ENCODE peak calls at places on chromosomes 12 and 14, in four cellular contexts. One of them, this sample, is unnamed.

GRCh38 chr12:47776471-47777143 is 3.6 kb downstream of the SLC48A1 start:
- DNase-seq in GM12878: no peak
- DNase-seq in neural crest cell: no peak
- DNase-seq in endothelial cell: no peak
- DNase-seq in this sample: no peak

GRCh38 chr12:120369476-120370342 is 745 bp upstream of the MSI1 start:
- DNase-seq in GM12878: no peak
- DNase-seq in neural crest cell: no peak
- DNase-seq in endothelial cell: no peak
- DNase-seq in this sample: no peak

GRCh38 chr12:23098110-23099049 is 473.4 kb downstream of the ETNK1 start:
- DNase-seq in GM12878: no peak
- DNase-seq in neural crest cell: no peak
- DNase-seq in endothelial cell: no peak
- DNase-seq in this sample: no peak

GRCh38 chr14:76985021-76985420 is 43.5 kb downstream of the IRF2BPL start:
- DNase-seq in GM12878: no peak
- DNase-seq in neural crest cell: peak
- DNase-seq in endothelial cell: no peak
- DNase-seq in this sample: no peak

GRCh38 chr14:104678901-104679705 is 10.3 kb upstream of the INF2 start:
- DNase-seq in GM12878: no peak
- DNase-seq in neural crest cell: no peak
- DNase-seq in endothelial cell: no peak
- DNase-seq in this sample: no peak

GRCh38 chr12:64625243-64626077 is 15.2 kb downstream of the RASSF3 start:
- DNase-seq in GM12878: peak
- DNase-seq in neural crest cell: no peak
- DNase-seq in endothelial cell: peak
- DNase-seq in this sample: no peak

GRCh38 chr14:28577711-28578131 is 188.9 kb upstream of the FOXG1 start:
- DNase-seq in GM12878: no peak
- DNase-seq in neural crest cell: no peak
- DNase-seq in endothelial cell: no peak
- DNase-seq in this sample: no peak

GRCh38 chr14:94691658-94692029 is 78.3 kb downstream of the GSC start:
- DNase-seq in GM12878: no peak
- DNase-seq in neural crest cell: no peak
- DNase-seq in endothelial cell: no peak
- DNase-seq in this sample: no peak

GRCh38 chr12:84994436-84994835 is 41.6 kb downstream of the TSPAN19 start:
- DNase-seq in GM12878: no peak
- DNase-seq in neural crest cell: no peak
- DNase-seq in endothelial cell: no peak
- DNase-seq in this sample: no peak

GRCh38 chr14:79510659-79511058 is 700.6 kb downstream of the DIO2 start:
- DNase-seq in GM12878: no peak
- DNase-seq in neural crest cell: no peak
- DNase-seq in endothelial cell: no peak
- DNase-seq in this sample: no peak

GRCh38 chr12:105419606-105420005 is 89.1 kb downstream of the C12orf75 start:
- DNase-seq in GM12878: no peak
- DNase-seq in neural crest cell: no peak
- DNase-seq in endothelial cell: no peak
- DNase-seq in this sample: no peak

GRCh38 chr12:45732250-45732649 is 2.7 kb downstream of the ARID2 start:
- DNase-seq in GM12878: no peak
- DNase-seq in neural crest cell: no peak
- DNase-seq in endothelial cell: no peak
- DNase-seq in this sample: no peak

GRCh38 chr12:15581006-15581405 is 208.2 kb downstream of the EPS8 start:
- DNase-seq in GM12878: no peak
- DNase-seq in neural crest cell: no peak
- DNase-seq in endothelial cell: no peak
- DNase-seq in this sample: no peak

GRCh38 chr12:47652491-47653234 is 53.2 kb downstream of the RPAP3 start:
- DNase-seq in GM12878: no peak
- DNase-seq in neural crest cell: no peak
- DNase-seq in endothelial cell: no peak
- DNase-seq in this sample: no peak

GRCh38 chr12:53596920-53597363 is 29.2 kb downstream of the ATF7 start:
- DNase-seq in GM12878: no peak
- DNase-seq in neural crest cell: no peak
- DNase-seq in endothelial cell: no peak
- DNase-seq in this sample: no peak

GRCh38 chr12:96236221-96236822 is 42.1 kb downstream of the ELK3 start:
- DNase-seq in GM12878: no peak
- DNase-seq in neural crest cell: no peak
- DNase-seq in endothelial cell: no peak
- DNase-seq in this sample: no peak

GRCh38 chr14:77872152-77872551 is 72.2 kb downstream of the ADCK1 start:
- DNase-seq in GM12878: no peak
- DNase-seq in neural crest cell: no peak
- DNase-seq in endothelial cell: no peak
- DNase-seq in this sample: no peak

GRCh38 chr14:35331605-35332516 is 39.7 kb downstream of the PSMA6 start:
- DNase-seq in GM12878: no peak
- DNase-seq in neural crest cell: no peak
- DNase-seq in endothelial cell: no peak
- DNase-seq in this sample: no peak

GRCh38 chr14:65169351-65169750 is 67.0 kb upstream of the MAX start:
- DNase-seq in GM12878: peak
- DNase-seq in neural crest cell: no peak
- DNase-seq in endothelial cell: no peak
- DNase-seq in this sample: no peak

GRCh38 chr12:95070378-95070777 is 3.0 kb downstream of the NR2C1 start:
- DNase-seq in GM12878: no peak
- DNase-seq in neural crest cell: no peak
- DNase-seq in endothelial cell: no peak
- DNase-seq in this sample: no peak

GRCh38 chr14:102675396-102675795 is 82.9 kb downstream of the RCOR1 start:
- DNase-seq in GM12878: no peak
- DNase-seq in neural crest cell: no peak
- DNase-seq in endothelial cell: no peak
- DNase-seq in this sample: no peak

GRCh38 chr12:63915105-63915830 is 70.8 kb downstream of the SRGAP1 start:
- DNase-seq in GM12878: no peak
- DNase-seq in neural crest cell: no peak
- DNase-seq in endothelial cell: no peak
- DNase-seq in this sample: no peak

GRCh38 chr12:77572371-77572770 is 258.3 kb upstream of the NAV3 start:
- DNase-seq in GM12878: no peak
- DNase-seq in neural crest cell: no peak
- DNase-seq in endothelial cell: no peak
- DNase-seq in this sample: no peak

GRCh38 chr12:117063162-117063911 is 35.9 kb downstream of the TESC start:
- DNase-seq in GM12878: peak
- DNase-seq in neural crest cell: no peak
- DNase-seq in endothelial cell: no peak
- DNase-seq in this sample: no peak

GRCh38 chr12:92208613-92209121 is 63.0 kb upstream of the BTG1 start:
- DNase-seq in GM12878: peak
- DNase-seq in neural crest cell: no peak
- DNase-seq in endothelial cell: no peak
- DNase-seq in this sample: no peak

GRCh38 chr14:54691525-54692260 is 124.8 kb downstream of the SAMD4A start:
- DNase-seq in GM12878: no peak
- DNase-seq in neural crest cell: peak
- DNase-seq in endothelial cell: peak
- DNase-seq in this sample: peak

GRCh38 chr12:89395712-89396111 is 43.4 kb upstream of the DUSP6 start:
- DNase-seq in GM12878: no peak
- DNase-seq in neural crest cell: no peak
- DNase-seq in endothelial cell: no peak
- DNase-seq in this sample: no peak

GRCh38 chr14:100155049-100155621 is 4.3 kb downstream of the DEGS2 start:
- DNase-seq in GM12878: no peak
- DNase-seq in neural crest cell: peak
- DNase-seq in endothelial cell: peak
- DNase-seq in this sample: peak

GRCh38 chr12:14961466-14962155 is at the start of gene ARHGDIB:
- DNase-seq in GM12878: peak
- DNase-seq in neural crest cell: no peak
- DNase-seq in endothelial cell: no peak
- DNase-seq in this sample: no peak

GRCh38 chr14:51395361-51395849 is 155.4 kb downstream of the TMX1 start:
- DNase-seq in GM12878: no peak
- DNase-seq in neural crest cell: peak
- DNase-seq in endothelial cell: peak
- DNase-seq in this sample: peak

GRCh38 chr14:78847801-78848200 is 677.6 kb downstream of the NRXN3 start:
- DNase-seq in GM12878: no peak
- DNase-seq in neural crest cell: no peak
- DNase-seq in endothelial cell: no peak
- DNase-seq in this sample: no peak

GRCh38 chr12:113591480-113591971 is 119.9 kb upstream of the LHX5 start:
- DNase-seq in GM12878: no peak
- DNase-seq in neural crest cell: no peak
- DNase-seq in endothelial cell: peak
- DNase-seq in this sample: peak

GRCh38 chr12:93198086-93198485 is 179.6 kb upstream of the NUDT4 start:
- DNase-seq in GM12878: no peak
- DNase-seq in neural crest cell: no peak
- DNase-seq in endothelial cell: no peak
- DNase-seq in this sample: no peak

GRCh38 chr14:105136401-105137322 is 31.9 kb downstream of the JAG2 start:
- DNase-seq in GM12878: no peak
- DNase-seq in neural crest cell: no peak
- DNase-seq in endothelial cell: no peak
- DNase-seq in this sample: no peak

GRCh38 chr12:42809226-42809625 is 219.7 kb upstream of the PRICKLE1 start:
- DNase-seq in GM12878: no peak
- DNase-seq in neural crest cell: no peak
- DNase-seq in endothelial cell: no peak
- DNase-seq in this sample: no peak

DNA sequence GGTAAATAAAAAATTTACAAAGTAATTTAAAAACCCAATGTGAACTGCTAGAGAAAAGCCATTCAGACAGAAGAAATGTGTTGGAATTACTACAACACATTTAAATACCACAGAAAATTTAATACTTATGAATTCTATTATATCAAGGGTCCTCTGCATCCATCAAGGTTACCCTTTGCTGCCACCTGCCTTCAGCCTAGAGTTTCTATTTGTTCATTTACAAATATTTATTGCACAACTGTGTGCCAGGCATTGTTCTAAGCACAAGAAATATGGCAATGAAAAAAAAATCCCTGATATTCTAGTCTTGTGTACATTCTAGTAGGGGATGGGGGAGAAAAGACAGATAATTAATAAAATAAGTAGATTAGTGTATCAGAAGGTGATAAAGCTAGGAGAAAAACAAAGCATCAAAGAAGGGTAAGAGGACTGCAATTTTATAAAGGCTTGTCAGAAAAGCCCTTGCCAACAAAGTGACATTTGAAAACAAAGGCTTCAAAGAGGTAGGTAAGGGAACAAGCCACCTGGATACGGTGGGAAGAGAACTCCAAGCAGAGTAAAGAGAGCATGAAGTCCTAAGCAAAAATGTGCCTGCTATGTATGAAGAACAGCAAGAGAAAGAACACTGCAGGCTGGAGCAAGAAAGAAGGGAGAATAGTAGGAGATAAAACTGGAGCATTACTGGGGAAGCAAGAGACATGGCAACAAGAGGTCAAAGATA is 59.1 kb upstream of the SLC6A13 start:
- DNase-seq in GM12878: no peak
- DNase-seq in neural crest cell: no peak
- DNase-seq in endothelial cell: no peak
- DNase-seq in this sample: no peak
- TF ChIP-seq CTCF in GM12878: no peak
- TF ChIP-seq CTCF in neural crest cell: peak
- TF ChIP-seq CTCF in endothelial cell: no peak
- TF ChIP-seq CTCF in this sample: no peak

GRCh38 chr14:97177635-97178034 is 380.5 kb downstream of the VRK1 start:
- DNase-seq in GM12878: peak
- DNase-seq in neural crest cell: no peak
- DNase-seq in endothelial cell: peak
- DNase-seq in this sample: no peak

GRCh38 chr14:97178781-97179180 is 381.6 kb downstream of the VRK1 start:
- DNase-seq in GM12878: no peak
- DNase-seq in neural crest cell: no peak
- DNase-seq in endothelial cell: no peak
- DNase-seq in this sample: no peak

GRCh38 chr14:97179573-97179972 is 382.4 kb downstream of the VRK1 start:
- DNase-seq in GM12878: no peak
- DNase-seq in neural crest cell: no peak
- DNase-seq in endothelial cell: no peak
- DNase-seq in this sample: no peak

GRCh38 chr14:97180304-97181200 is 383.4 kb downstream of the VRK1 start:
- DNase-seq in GM12878: no peak
- DNase-seq in neural crest cell: no peak
- DNase-seq in endothelial cell: no peak
- DNase-seq in this sample: no peak

DNA sequence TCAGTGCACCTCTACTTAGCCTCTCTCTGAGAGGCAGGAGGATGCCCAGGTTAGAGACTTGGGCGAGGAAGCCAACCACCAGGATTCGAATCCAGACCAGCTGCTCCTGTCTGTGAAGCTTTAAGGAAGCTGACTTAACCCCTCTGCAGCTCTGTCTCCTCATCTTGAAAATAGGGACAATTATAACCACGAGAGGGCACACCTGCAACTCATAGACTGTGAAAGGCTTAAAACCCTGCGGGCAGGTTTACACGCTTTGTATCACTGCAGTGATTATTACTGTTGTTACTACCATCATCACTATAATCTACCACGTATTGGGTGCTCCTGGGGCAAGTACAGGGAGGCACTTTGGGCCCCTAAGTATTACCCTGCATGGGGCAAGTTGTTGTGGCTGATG is 379.8 kb downstream of the VRK1 start:
- DNase-seq in GM12878: no peak
- DNase-seq in neural crest cell: no peak
- DNase-seq in endothelial cell: peak
- DNase-seq in this sample: no peak
- TF ChIP-seq CTCF in GM12878: peak
- TF ChIP-seq CTCF in neural crest cell: peak
- TF ChIP-seq CTCF in endothelial cell: no peak
- TF ChIP-seq CTCF in this sample: no peak

GRCh38 chr14:32913725-32914124 is 25.0 kb upstream of the NPAS3 start:
- DNase-seq in GM12878: no peak
- DNase-seq in neural crest cell: no peak
- DNase-seq in endothelial cell: no peak
- DNase-seq in this sample: no peak
- TF ChIP-seq CTCF in GM12878: no peak
- TF ChIP-seq CTCF in neural crest cell: peak
- TF ChIP-seq CTCF in endothelial cell: no peak
- TF ChIP-seq CTCF in this sample: peak

GRCh38 chr12:124196236-124196635 is 98.7 kb upstream of the RFLNA start:
- DNase-seq in GM12878: no peak
- DNase-seq in neural crest cell: no peak
- DNase-seq in endothelial cell: no peak
- DNase-seq in this sample: no peak
- TF ChIP-seq CTCF in GM12878: no peak
- TF ChIP-seq CTCF in neural crest cell: no peak
- TF ChIP-seq CTCF in endothelial cell: no peak
- TF ChIP-seq CTCF in this sample: no peak

This sample was measured in glutamatergic neuron.